ENCODE peak calls at places on chromosomes 6 and 20, in ten cellular contexts. L is prostate gland; J is CD8-positive, alpha-beta T cell; A is heart left ventricle; I is HCT116; U is tibial artery; G is cardiac muscle cell; V is thyroid gland; D is bronchial epithelial cell; S is ovary. Z is an unnamed sample. For H3K27me3, the result is how much of the 10 kb centered on the place peaks cover.

GRCh38 chr6:24484657-24485318 is 4.6 kb downstream of the GPLD1 start:
- DNase-seq in I (no peak), V (no peak), D (peak), U (no peak), L (no peak), S (no peak), G (no peak), A (no peak), J (no peak), Z (no peak)

GRCh38 chr6:40386200-40386599 is 201.0 kb downstream of the LRFN2 start:
- DNase-seq in I (no peak), U (no peak), G (no peak), A (no peak), J (no peak), V (no peak), L (no peak), S (no peak), D (no peak), Z (no peak)

GRCh38 chr20:63517376-63518309 is 2.9 kb upstream of the PPDPF start:
- DNase-seq in L (no peak), A (no peak), D (no peak), U (no peak), J (peak), G (no peak), I (no peak), V (no peak), S (no peak), Z (no peak)

GRCh38 chr6:31723245-31723979 is at the start of gene MPIG6B:
- DNase-seq in L (no peak), D (no peak), J (no peak), U (no peak), A (no peak), V (no peak), G (no peak), I (no peak), S (no peak), Z (no peak)

GRCh38 chr6:17928514-17929430 is 58.7 kb downstream of the KIF13A start:
- DNase-seq in V (no peak), L (no peak), U (no peak), D (peak), A (no peak), S (no peak), J (no peak), I (no peak), G (peak), Z (no peak)

GRCh38 chr6:169542491-169542890 is 159.3 kb downstream of the WDR27 start:
- DNase-seq in V (no peak), L (no peak), J (no peak), A (no peak), S (no peak), G (no peak), I (no peak), U (no peak), D (no peak), Z (no peak)

GRCh38 chr6:25215881-25216280 is 63.3 kb upstream of the CARMIL1 start:
- DNase-seq in D (peak), G (peak), J (no peak), L (no peak), A (no peak), V (no peak), S (no peak), U (no peak), I (no peak), Z (no peak)

GRCh38 chr20:23118766-23119165 is 32.6 kb upstream of the CD93 start:
- DNase-seq in A (no peak), D (no peak), U (no peak), J (no peak), I (no peak), G (no peak), V (no peak), S (no peak), L (no peak), Z (no peak)

GRCh38 chr20:37543828-37544227 is 16.2 kb upstream of the BLCAP start:
- DNase-seq in S (no peak), I (no peak), G (peak), A (no peak), U (no peak), D (peak), V (no peak), J (no peak), L (no peak), Z (no peak)

GRCh38 chr6:105432797-105433196 is 29.9 kb upstream of the PREP start:
- DNase-seq in L (no peak), V (no peak), D (peak), I (peak), G (peak), J (no peak), S (no peak), U (no peak), A (no peak), Z (no peak)

GRCh38 chr20:2663887-2664719 is at the start of gene IDH3B:
- DNase-seq in V (peak), A (peak), U (peak), I (peak), L (peak), S (peak), D (peak), G (peak), J (peak), Z (peak)

GRCh38 chr6:155936551-155936950 is 480.9 kb upstream of the NOX3 start:
- DNase-seq in L (no peak), J (no peak), S (no peak), V (no peak), I (no peak), U (peak), D (no peak), G (no peak), A (no peak), Z (no peak)

GRCh38 chr6:1552296-1552761 is 57.4 kb upstream of the FOXC1 start:
- DNase-seq in D (peak), L (no peak), J (no peak), I (peak), U (no peak), A (no peak), V (no peak), S (no peak), G (peak), Z (no peak)

GRCh38 chr6:64012351-64013060 is 376.9 kb downstream of the PHF3 start:
- DNase-seq in L (no peak), A (no peak), J (no peak), I (no peak), S (no peak), G (peak), V (peak), U (no peak), D (peak), Z (no peak)

GRCh38 chr6:118377711-118378414 is 170.2 kb upstream of the PLN start:
- DNase-seq in J (no peak), G (no peak), D (no peak), L (no peak), V (peak), S (no peak), A (peak), U (no peak), I (no peak), Z (peak)

GRCh38 chr6:142867988-142868818 is 76.8 kb downstream of the HIVEP2 start:
- DNase-seq in D (peak), G (peak), I (no peak), A (no peak), J (no peak), U (no peak), V (no peak), S (no peak), L (no peak), Z (no peak)

GRCh38 chr6:124661231-124661630 is 301.0 kb upstream of the RNF217 start:
- DNase-seq in S (no peak), V (no peak), U (no peak), A (no peak), D (no peak), J (no peak), I (no peak), L (no peak), G (no peak), Z (no peak)

DNA sequence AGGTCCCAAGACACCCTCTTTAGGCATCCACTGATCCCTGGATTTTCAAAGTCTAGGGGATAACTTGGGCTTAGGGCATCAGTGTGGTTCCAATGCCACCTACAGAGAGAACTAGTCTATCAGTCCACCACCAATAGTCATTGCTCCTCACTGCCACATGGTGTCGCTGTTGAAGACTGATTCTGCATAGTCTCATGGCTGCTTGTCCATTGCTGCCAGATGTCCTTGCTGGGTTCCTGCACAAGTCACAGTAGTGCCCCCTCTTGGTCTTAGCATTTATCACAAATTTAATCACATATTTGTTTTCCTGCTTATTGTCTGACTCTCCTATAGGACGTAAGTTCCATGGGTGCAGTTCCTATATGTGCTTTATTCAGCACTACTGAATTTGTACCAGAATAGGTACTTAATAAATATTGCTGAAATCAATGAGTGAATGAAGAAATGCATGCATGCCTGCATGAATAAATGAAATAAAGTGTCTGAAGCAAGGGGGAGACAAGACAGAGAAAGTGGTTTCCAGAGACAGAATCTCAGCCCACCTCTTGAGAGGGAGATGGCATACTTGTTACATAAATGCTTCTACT is 45.9 kb upstream of the RALY start:
- DNase-seq in I (peak), A (no peak), L (no peak), J (peak), U (no peak), D (peak), V (no peak), G (peak), S (no peak), Z (peak)
- TF ChIP-seq CTCF in I (peak), A (peak), L (peak), J (peak), U (peak), D (peak), V (no peak), G (peak), S (no peak), Z (peak)

GRCh38 chr6:30196376-30196775 is 16.8 kb downstream of the TRIM26 start:
- DNase-seq in U (no peak), L (no peak), S (no peak), D (no peak), I (no peak), V (no peak), J (no peak), A (no peak), G (no peak), Z (no peak)

GRCh38 chr6:30202366-30202765 is 10.8 kb downstream of the TRIM26 start:
- DNase-seq in G (no peak), V (no peak), I (no peak), A (no peak), U (no peak), J (no peak), S (no peak), L (no peak), D (peak), Z (no peak)

GRCh38 chr6:30198166-30199084 is 14.8 kb downstream of the TRIM26 start:
- DNase-seq in I (no peak), A (no peak), D (no peak), L (no peak), J (no peak), U (no peak), G (no peak), S (no peak), V (no peak), Z (no peak)

GRCh38 chr6:30195951-30196350 is 17.3 kb downstream of the TRIM26 start:
- DNase-seq in D (no peak), L (no peak), J (no peak), A (no peak), S (no peak), G (no peak), V (no peak), U (no peak), I (no peak), Z (no peak)

DNA sequence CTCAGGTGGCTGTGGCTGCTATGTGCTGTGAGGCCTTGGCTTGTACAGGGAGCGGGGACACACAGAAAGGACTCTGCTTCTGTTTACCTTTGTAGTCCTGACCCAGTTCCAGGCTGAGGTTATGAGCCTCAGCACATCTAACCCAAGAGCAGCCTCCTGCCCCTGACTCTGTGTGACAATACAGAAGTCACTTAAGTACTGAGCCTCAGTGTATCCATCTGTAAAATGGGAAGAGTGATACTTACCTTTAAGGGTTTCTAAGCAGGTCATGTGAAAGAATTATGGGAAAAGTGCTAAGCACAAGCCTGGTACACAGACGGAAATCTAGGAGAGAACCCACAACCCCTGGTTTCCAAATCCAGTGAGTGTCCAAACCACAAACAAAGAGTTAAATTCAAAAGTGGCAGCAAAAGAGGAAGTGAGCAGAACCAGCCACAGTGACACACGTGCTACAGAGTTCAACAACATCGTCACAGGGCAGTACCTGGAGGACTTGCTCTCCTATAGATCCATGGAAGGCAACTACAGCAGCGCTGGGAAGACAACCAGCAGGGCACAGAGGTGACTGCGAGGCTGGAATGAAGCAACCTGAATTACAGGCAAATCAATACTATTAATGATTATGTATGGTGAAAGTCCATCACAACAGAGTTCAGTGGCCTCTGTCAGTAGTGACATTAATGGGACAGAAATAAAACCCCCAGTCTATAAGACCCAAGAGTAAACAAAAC is 12.5 kb downstream of the TRIM26 start:
- DNase-seq in A (no peak), J (no peak), G (no peak), D (no peak), S (no peak), I (no peak), V (no peak), U (no peak), L (no peak), Z (no peak)
- H3K4me3 ChIP-seq in A (no peak), J (no peak), G (no peak), D (no peak), S (no peak), I (no peak), V (no peak), U (no peak), L (no peak), Z (no peak)

GRCh38 chr6:143970827-143971226 is 37.2 kb downstream of the PLAGL1 start:
- DNase-seq in J (no peak), G (peak), U (no peak), D (no peak), V (no peak), L (no peak), I (no peak), S (no peak), A (no peak), Z (no peak)
- H3K27me3 ChIP-seq in J (under half), G (under half), U (under half), D (under half), V (under half), L (under half), I (under half), S (under half), A (under half), Z (under half)

GRCh38 chr6:43748765-43749164 is 21.2 kb upstream of the VEGFA start:
- DNase-seq in U (no peak), D (no peak), A (no peak), S (no peak), I (no peak), G (no peak), L (no peak), J (no peak), V (no peak), Z (no peak)
- TF ChIP-seq CTCF in U (no peak), D (no peak), A (no peak), S (no peak), I (no peak), G (no peak), L (no peak), J (no peak), V (no peak), Z (no peak)